ENCODE peak calls at places on chromosome 1, in eight cellular contexts. One of them, this sample, is unnamed.

GRCh38 chr1:228903573-228904122 is 168.4 kb downstream of the RHOU start:
- DNase-seq in endodermal cell: peak; percentile 40
- DNase-seq in nephron progenitor cell: peak; percentile 23
- DNase-seq in substantia nigra: no peak
- DNase-seq in adipocyte: no peak
- DNase-seq in brain microvascular endothelial cell: peak; percentile 14
- DNase-seq in EL: no peak
- DNase-seq in stimulated activated CD4-positive, alpha-beta T cell treated with anti-CD3 and anti-CD28 coated beads, Interleukin-2, amount 100 ng/mL, for 48 hours: no peak
- DNase-seq in this sample: peak; percentile 2

GRCh38 chr1:194102607-194103006 is 916.2 kb upstream of the B3GALT2 start:
- DNase-seq in substantia nigra: no peak
- DNase-seq in adipocyte: peak; percentile 9
- DNase-seq in endodermal cell: peak; percentile 59
- DNase-seq in stimulated activated CD4-positive, alpha-beta T cell treated with anti-CD3 and anti-CD28 coated beads, Interleukin-2, amount 100 ng/mL, for 48 hours: no peak
- DNase-seq in nephron progenitor cell: no peak
- DNase-seq in EL: peak; percentile 8
- DNase-seq in brain microvascular endothelial cell: no peak
- DNase-seq in this sample: peak; percentile 18

GRCh38 chr1:212179394-212180076 is 105.7 kb upstream of the PPP2R5A start:
- DNase-seq in brain microvascular endothelial cell: peak; percentile 92
- DNase-seq in EL: peak; percentile 95
- DNase-seq in stimulated activated CD4-positive, alpha-beta T cell treated with anti-CD3 and anti-CD28 coated beads, Interleukin-2, amount 100 ng/mL, for 48 hours: no peak
- DNase-seq in nephron progenitor cell: no peak
- DNase-seq in adipocyte: peak; percentile 66
- DNase-seq in substantia nigra: no peak
- DNase-seq in endodermal cell: no peak
- DNase-seq in this sample: peak; percentile 66

GRCh38 chr1:243917863-243918565 is 68.0 kb upstream of the AKT3 start:
- DNase-seq in substantia nigra: no peak
- DNase-seq in endodermal cell: no peak
- DNase-seq in nephron progenitor cell: no peak
- DNase-seq in adipocyte: peak; percentile 60
- DNase-seq in stimulated activated CD4-positive, alpha-beta T cell treated with anti-CD3 and anti-CD28 coated beads, Interleukin-2, amount 100 ng/mL, for 48 hours: no peak
- DNase-seq in EL: peak; percentile 59
- DNase-seq in brain microvascular endothelial cell: peak; percentile 39
- DNase-seq in this sample: no peak

GRCh38 chr1:66156144-66156543 is 363.4 kb downstream of the PDE4B start:
- DNase-seq in EL: no peak
- DNase-seq in endodermal cell: no peak
- DNase-seq in adipocyte: no peak
- DNase-seq in nephron progenitor cell: no peak
- DNase-seq in brain microvascular endothelial cell: no peak
- DNase-seq in substantia nigra: no peak
- DNase-seq in stimulated activated CD4-positive, alpha-beta T cell treated with anti-CD3 and anti-CD28 coated beads, Interleukin-2, amount 100 ng/mL, for 48 hours: no peak
- DNase-seq in this sample: no peak

GRCh38 chr1:1021010-1021845 is 1.3 kb downstream of the AGRN start:
- DNase-seq in stimulated activated CD4-positive, alpha-beta T cell treated with anti-CD3 and anti-CD28 coated beads, Interleukin-2, amount 100 ng/mL, for 48 hours: no peak
- DNase-seq in brain microvascular endothelial cell: peak; percentile 67
- DNase-seq in endodermal cell: peak; percentile 70
- DNase-seq in substantia nigra: peak; percentile 29
- DNase-seq in nephron progenitor cell: no peak
- DNase-seq in adipocyte: peak; percentile 57
- DNase-seq in EL: peak; percentile 88
- DNase-seq in this sample: peak; percentile 86

GRCh38 chr1:118986839-118987430 is 1.2 kb downstream of the TBX15 start:
- DNase-seq in nephron progenitor cell: no peak
- DNase-seq in substantia nigra: no peak
- DNase-seq in brain microvascular endothelial cell: no peak
- DNase-seq in stimulated activated CD4-positive, alpha-beta T cell treated with anti-CD3 and anti-CD28 coated beads, Interleukin-2, amount 100 ng/mL, for 48 hours: no peak
- DNase-seq in endodermal cell: no peak
- DNase-seq in adipocyte: no peak
- DNase-seq in EL: peak; percentile 72
- DNase-seq in this sample: peak; percentile 71

GRCh38 chr1:212397171-212397570 is 17.5 kb downstream of the PACC1 start:
- DNase-seq in stimulated activated CD4-positive, alpha-beta T cell treated with anti-CD3 and anti-CD28 coated beads, Interleukin-2, amount 100 ng/mL, for 48 hours: no peak
- DNase-seq in EL: no peak
- DNase-seq in nephron progenitor cell: no peak
- DNase-seq in adipocyte: no peak
- DNase-seq in endodermal cell: no peak
- DNase-seq in brain microvascular endothelial cell: no peak
- DNase-seq in substantia nigra: no peak
- DNase-seq in this sample: no peak

GRCh38 chr1:208139434-208140086 is 104.6 kb downstream of the PLXNA2 start:
- DNase-seq in substantia nigra: no peak
- DNase-seq in adipocyte: no peak
- DNase-seq in EL: no peak
- DNase-seq in stimulated activated CD4-positive, alpha-beta T cell treated with anti-CD3 and anti-CD28 coated beads, Interleukin-2, amount 100 ng/mL, for 48 hours: no peak
- DNase-seq in nephron progenitor cell: no peak
- DNase-seq in brain microvascular endothelial cell: no peak
- DNase-seq in endodermal cell: no peak
- DNase-seq in this sample: no peak

GRCh38 chr1:48246727-48247126 is 24.2 kb downstream of the SLC5A9 start:
- DNase-seq in stimulated activated CD4-positive, alpha-beta T cell treated with anti-CD3 and anti-CD28 coated beads, Interleukin-2, amount 100 ng/mL, for 48 hours: no peak
- DNase-seq in substantia nigra: peak; percentile 31
- DNase-seq in adipocyte: no peak
- DNase-seq in EL: no peak
- DNase-seq in endodermal cell: no peak
- DNase-seq in brain microvascular endothelial cell: no peak
- DNase-seq in nephron progenitor cell: no peak
- DNase-seq in this sample: no peak

GRCh38 chr1:42931108-42931539 is 27.5 kb downstream of the SLC2A1 start:
- DNase-seq in endodermal cell: peak; percentile 86
- DNase-seq in adipocyte: peak; percentile 53
- DNase-seq in brain microvascular endothelial cell: no peak
- DNase-seq in substantia nigra: peak; percentile 37
- DNase-seq in nephron progenitor cell: peak; percentile 34
- DNase-seq in stimulated activated CD4-positive, alpha-beta T cell treated with anti-CD3 and anti-CD28 coated beads, Interleukin-2, amount 100 ng/mL, for 48 hours: peak; percentile 30
- DNase-seq in EL: peak; percentile 55
- DNase-seq in this sample: peak; percentile 56